ENCODE peak calls at places on chromosomes 12 and 14, in eight cellular contexts. One of them, this sample, is unnamed.

GRCh38 chr14:47539065-47539464 is 136.3 kb downstream of the MDGA2 start:
- DNase-seq in naive B cell: no peak
- DNase-seq in A549: no peak
- DNase-seq in T-helper 1 cell: no peak
- DNase-seq in hippocampal formation: peak
- DNase-seq in CD8-positive, alpha-beta T cell: no peak
- DNase-seq in stimulated activated CD4-positive, alpha-beta T cell treated with anti-CD3 and anti-CD28 coated beads, TNF-alpha, amount 100 ng/mL, for 1 hour: no peak
- DNase-seq in tibial nerve: no peak
- DNase-seq in this sample: peak

GRCh38 chr12:51926064-51926632 is 18.8 kb downstream of the ACVRL1 start:
- DNase-seq in A549: no peak
- DNase-seq in naive B cell: no peak
- DNase-seq in hippocampal formation: no peak
- DNase-seq in T-helper 1 cell: no peak
- DNase-seq in tibial nerve: no peak
- DNase-seq in stimulated activated CD4-positive, alpha-beta T cell treated with anti-CD3 and anti-CD28 coated beads, TNF-alpha, amount 100 ng/mL, for 1 hour: no peak
- DNase-seq in CD8-positive, alpha-beta T cell: no peak
- DNase-seq in this sample: no peak

GRCh38 chr12:127588224-127588623 is 678.7 kb upstream of the TMEM132C start:
- DNase-seq in hippocampal formation: no peak
- DNase-seq in naive B cell: no peak
- DNase-seq in T-helper 1 cell: no peak
- DNase-seq in stimulated activated CD4-positive, alpha-beta T cell treated with anti-CD3 and anti-CD28 coated beads, TNF-alpha, amount 100 ng/mL, for 1 hour: no peak
- DNase-seq in tibial nerve: peak
- DNase-seq in A549: no peak
- DNase-seq in CD8-positive, alpha-beta T cell: no peak
- DNase-seq in this sample: no peak

GRCh38 chr12:107400686-107401447 is 284.7 kb upstream of the PWP1 start:
- DNase-seq in CD8-positive, alpha-beta T cell: no peak
- DNase-seq in stimulated activated CD4-positive, alpha-beta T cell treated with anti-CD3 and anti-CD28 coated beads, TNF-alpha, amount 100 ng/mL, for 1 hour: no peak
- DNase-seq in T-helper 1 cell: no peak
- DNase-seq in tibial nerve: peak
- DNase-seq in hippocampal formation: peak
- DNase-seq in naive B cell: no peak
- DNase-seq in A549: no peak
- DNase-seq in this sample: no peak

GRCh38 chr14:70894868-70895267 is 12.4 kb upstream of the PCNX1 start:
- DNase-seq in T-helper 1 cell: no peak
- DNase-seq in naive B cell: no peak
- DNase-seq in stimulated activated CD4-positive, alpha-beta T cell treated with anti-CD3 and anti-CD28 coated beads, TNF-alpha, amount 100 ng/mL, for 1 hour: no peak
- DNase-seq in A549: no peak
- DNase-seq in CD8-positive, alpha-beta T cell: no peak
- DNase-seq in hippocampal formation: no peak
- DNase-seq in tibial nerve: no peak
- DNase-seq in this sample: no peak

GRCh38 chr12:104458645-104459555 is 2.2 kb downstream of the CHST11 start:
- DNase-seq in CD8-positive, alpha-beta T cell: peak
- DNase-seq in stimulated activated CD4-positive, alpha-beta T cell treated with anti-CD3 and anti-CD28 coated beads, TNF-alpha, amount 100 ng/mL, for 1 hour: no peak
- DNase-seq in hippocampal formation: no peak
- DNase-seq in tibial nerve: peak
- DNase-seq in T-helper 1 cell: no peak
- DNase-seq in naive B cell: no peak
- DNase-seq in A549: peak
- DNase-seq in this sample: peak

GRCh38 chr12:49200882-49201594 is 12.2 kb upstream of the TUBA1A start:
- DNase-seq in stimulated activated CD4-positive, alpha-beta T cell treated with anti-CD3 and anti-CD28 coated beads, TNF-alpha, amount 100 ng/mL, for 1 hour: no peak
- DNase-seq in naive B cell: peak
- DNase-seq in tibial nerve: peak
- DNase-seq in T-helper 1 cell: no peak
- DNase-seq in CD8-positive, alpha-beta T cell: no peak
- DNase-seq in hippocampal formation: peak
- DNase-seq in A549: peak
- DNase-seq in this sample: no peak

GRCh38 chr14:37195327-37195726 is 2.4 kb upstream of the MIPOL1 start:
- DNase-seq in naive B cell: no peak
- DNase-seq in CD8-positive, alpha-beta T cell: no peak
- DNase-seq in T-helper 1 cell: no peak
- DNase-seq in tibial nerve: no peak
- DNase-seq in hippocampal formation: no peak
- DNase-seq in A549: no peak
- DNase-seq in stimulated activated CD4-positive, alpha-beta T cell treated with anti-CD3 and anti-CD28 coated beads, TNF-alpha, amount 100 ng/mL, for 1 hour: no peak
- DNase-seq in this sample: no peak

GRCh38 chr14:85528882-85529585 is 910 bp upstream of the FLRT2 start:
- DNase-seq in hippocampal formation: no peak
- DNase-seq in T-helper 1 cell: no peak
- DNase-seq in tibial nerve: no peak
- DNase-seq in CD8-positive, alpha-beta T cell: no peak
- DNase-seq in stimulated activated CD4-positive, alpha-beta T cell treated with anti-CD3 and anti-CD28 coated beads, TNF-alpha, amount 100 ng/mL, for 1 hour: no peak
- DNase-seq in naive B cell: no peak
- DNase-seq in A549: no peak
- DNase-seq in this sample: no peak

GRCh38 chr14:104706733-104707628 is 17.0 kb upstream of the ADSS1 start:
- DNase-seq in hippocampal formation: no peak
- DNase-seq in T-helper 1 cell: no peak
- DNase-seq in stimulated activated CD4-positive, alpha-beta T cell treated with anti-CD3 and anti-CD28 coated beads, TNF-alpha, amount 100 ng/mL, for 1 hour: no peak
- DNase-seq in naive B cell: no peak
- DNase-seq in CD8-positive, alpha-beta T cell: no peak
- DNase-seq in A549: no peak
- DNase-seq in tibial nerve: no peak
- DNase-seq in this sample: no peak

GRCh38 chr12:124915249-124916236 is 1.1 kb upstream of the UBC start:
- DNase-seq in tibial nerve: peak
- DNase-seq in CD8-positive, alpha-beta T cell: peak
- DNase-seq in hippocampal formation: no peak
- DNase-seq in stimulated activated CD4-positive, alpha-beta T cell treated with anti-CD3 and anti-CD28 coated beads, TNF-alpha, amount 100 ng/mL, for 1 hour: no peak
- DNase-seq in A549: no peak
- DNase-seq in T-helper 1 cell: no peak
- DNase-seq in naive B cell: no peak
- DNase-seq in this sample: no peak

GRCh38 chr12:60335765-60336164 is 739.9 kb downstream of the SLC16A7 start:
- DNase-seq in T-helper 1 cell: no peak
- DNase-seq in naive B cell: no peak
- DNase-seq in A549: no peak
- DNase-seq in tibial nerve: no peak
- DNase-seq in hippocampal formation: no peak
- DNase-seq in stimulated activated CD4-positive, alpha-beta T cell treated with anti-CD3 and anti-CD28 coated beads, TNF-alpha, amount 100 ng/mL, for 1 hour: no peak
- DNase-seq in CD8-positive, alpha-beta T cell: no peak
- DNase-seq in this sample: no peak

GRCh38 chr12:3490848-3491382 is at the start of gene PRMT8:
- DNase-seq in naive B cell: no peak
- DNase-seq in tibial nerve: no peak
- DNase-seq in CD8-positive, alpha-beta T cell: no peak
- DNase-seq in T-helper 1 cell: no peak
- DNase-seq in stimulated activated CD4-positive, alpha-beta T cell treated with anti-CD3 and anti-CD28 coated beads, TNF-alpha, amount 100 ng/mL, for 1 hour: no peak
- DNase-seq in A549: no peak
- DNase-seq in hippocampal formation: no peak
- DNase-seq in this sample: peak

GRCh38 chr14:103066399-103066798 is 9.1 kb upstream of the CDC42BPB start:
- DNase-seq in stimulated activated CD4-positive, alpha-beta T cell treated with anti-CD3 and anti-CD28 coated beads, TNF-alpha, amount 100 ng/mL, for 1 hour: no peak
- DNase-seq in hippocampal formation: no peak
- DNase-seq in CD8-positive, alpha-beta T cell: no peak
- DNase-seq in tibial nerve: no peak
- DNase-seq in T-helper 1 cell: no peak
- DNase-seq in naive B cell: no peak
- DNase-seq in A549: no peak
- DNase-seq in this sample: no peak

GRCh38 chr12:39287817-39288216 is 155.1 kb downstream of the KIF21A start:
- DNase-seq in A549: no peak
- DNase-seq in CD8-positive, alpha-beta T cell: no peak
- DNase-seq in hippocampal formation: no peak
- DNase-seq in tibial nerve: no peak
- DNase-seq in stimulated activated CD4-positive, alpha-beta T cell treated with anti-CD3 and anti-CD28 coated beads, TNF-alpha, amount 100 ng/mL, for 1 hour: no peak
- DNase-seq in naive B cell: no peak
- DNase-seq in T-helper 1 cell: no peak
- DNase-seq in this sample: no peak

GRCh38 chr12:127550271-127550670 is 716.7 kb upstream of the TMEM132C start:
- DNase-seq in CD8-positive, alpha-beta T cell: no peak
- DNase-seq in stimulated activated CD4-positive, alpha-beta T cell treated with anti-CD3 and anti-CD28 coated beads, TNF-alpha, amount 100 ng/mL, for 1 hour: no peak
- DNase-seq in hippocampal formation: no peak
- DNase-seq in naive B cell: no peak
- DNase-seq in T-helper 1 cell: no peak
- DNase-seq in A549: no peak
- DNase-seq in tibial nerve: no peak
- DNase-seq in this sample: no peak

GRCh38 chr14:54594531-54594930 is 27.6 kb downstream of the SAMD4A start:
- DNase-seq in stimulated activated CD4-positive, alpha-beta T cell treated with anti-CD3 and anti-CD28 coated beads, TNF-alpha, amount 100 ng/mL, for 1 hour: no peak
- DNase-seq in CD8-positive, alpha-beta T cell: no peak
- DNase-seq in hippocampal formation: no peak
- DNase-seq in naive B cell: no peak
- DNase-seq in tibial nerve: no peak
- DNase-seq in A549: no peak
- DNase-seq in T-helper 1 cell: no peak
- DNase-seq in this sample: no peak

GRCh38 chr14:95293474-95293873 is 26.2 kb downstream of the CLMN start:
- DNase-seq in tibial nerve: no peak
- DNase-seq in CD8-positive, alpha-beta T cell: no peak
- DNase-seq in hippocampal formation: no peak
- DNase-seq in naive B cell: no peak
- DNase-seq in A549: no peak
- DNase-seq in stimulated activated CD4-positive, alpha-beta T cell treated with anti-CD3 and anti-CD28 coated beads, TNF-alpha, amount 100 ng/mL, for 1 hour: no peak
- DNase-seq in T-helper 1 cell: no peak
- DNase-seq in this sample: no peak

GRCh38 chr12:118034429-118035193 is 18.1 kb downstream of the RFC5 start:
- DNase-seq in tibial nerve: no peak
- DNase-seq in A549: no peak
- DNase-seq in hippocampal formation: no peak
- DNase-seq in stimulated activated CD4-positive, alpha-beta T cell treated with anti-CD3 and anti-CD28 coated beads, TNF-alpha, amount 100 ng/mL, for 1 hour: no peak
- DNase-seq in naive B cell: no peak
- DNase-seq in T-helper 1 cell: no peak
- DNase-seq in CD8-positive, alpha-beta T cell: no peak
- DNase-seq in this sample: no peak

GRCh38 chr14:37596790-37597189 is 1.4 kb downstream of the TTC6 start:
- DNase-seq in tibial nerve: no peak
- DNase-seq in hippocampal formation: no peak
- DNase-seq in naive B cell: no peak
- DNase-seq in stimulated activated CD4-positive, alpha-beta T cell treated with anti-CD3 and anti-CD28 coated beads, TNF-alpha, amount 100 ng/mL, for 1 hour: no peak
- DNase-seq in T-helper 1 cell: no peak
- DNase-seq in A549: no peak
- DNase-seq in CD8-positive, alpha-beta T cell: no peak
- DNase-seq in this sample: no peak

GRCh38 chr12:2413999-2414792 is 361.4 kb downstream of the CACNA1C start:
- DNase-seq in A549: no peak
- DNase-seq in T-helper 1 cell: no peak
- DNase-seq in CD8-positive, alpha-beta T cell: no peak
- DNase-seq in stimulated activated CD4-positive, alpha-beta T cell treated with anti-CD3 and anti-CD28 coated beads, TNF-alpha, amount 100 ng/mL, for 1 hour: no peak
- DNase-seq in hippocampal formation: no peak
- DNase-seq in tibial nerve: no peak
- DNase-seq in naive B cell: no peak
- DNase-seq in this sample: no peak

GRCh38 chr12:125185740-125186470 is 120.7 kb downstream of the AACS start:
- DNase-seq in hippocampal formation: peak
- DNase-seq in A549: peak
- DNase-seq in stimulated activated CD4-positive, alpha-beta T cell treated with anti-CD3 and anti-CD28 coated beads, TNF-alpha, amount 100 ng/mL, for 1 hour: no peak
- DNase-seq in naive B cell: no peak
- DNase-seq in tibial nerve: no peak
- DNase-seq in CD8-positive, alpha-beta T cell: no peak
- DNase-seq in T-helper 1 cell: no peak
- DNase-seq in this sample: peak

GRCh38 chr12:460301-461230 is 827 bp downstream of the B4GALNT3 start:
- DNase-seq in T-helper 1 cell: peak
- DNase-seq in naive B cell: peak
- DNase-seq in tibial nerve: no peak
- DNase-seq in hippocampal formation: no peak
- DNase-seq in stimulated activated CD4-positive, alpha-beta T cell treated with anti-CD3 and anti-CD28 coated beads, TNF-alpha, amount 100 ng/mL, for 1 hour: no peak
- DNase-seq in CD8-positive, alpha-beta T cell: peak
- DNase-seq in A549: no peak
- DNase-seq in this sample: peak

GRCh38 chr12:117494833-117495714 is 133.6 kb upstream of the NOS1 start:
- DNase-seq in A549: no peak
- DNase-seq in naive B cell: no peak
- DNase-seq in tibial nerve: no peak
- DNase-seq in hippocampal formation: no peak
- DNase-seq in T-helper 1 cell: no peak
- DNase-seq in CD8-positive, alpha-beta T cell: no peak
- DNase-seq in stimulated activated CD4-positive, alpha-beta T cell treated with anti-CD3 and anti-CD28 coated beads, TNF-alpha, amount 100 ng/mL, for 1 hour: no peak
- DNase-seq in this sample: no peak